ENCODE peak calls at places on chromosome 12, in four cellular contexts. B, F, R and K are unnamed samples.

GRCh38 chr12:52387859-52388258 is 2.4 kb upstream of the KRT84 start:
- DNase-seq in B (no peak), F (no peak), R (no peak), K (no peak)

GRCh38 chr12:79883216-79883615 is 51.7 kb downstream of the PPP1R12A start:
- DNase-seq in B (no peak), F (no peak), R (no peak), K (no peak)

GRCh38 chr12:16093825-16094224 is 182.7 kb downstream of the DERA start:
- DNase-seq in B (no peak), F (no peak), R (no peak), K (no peak)

GRCh38 chr12:13045816-13046215 is 1.6 kb downstream of the FAM234B start:
- DNase-seq in B (no peak), F (no peak), R (no peak), K (no peak)

GRCh38 chr12:99553461-99553860 is 94.1 kb upstream of the GARIN6 start:
- DNase-seq in B (no peak), F (no peak), R (no peak), K (no peak)

GRCh38 chr12:66189476-66189823 is 436 bp downstream of the IRAK3 start:
- DNase-seq in B (peak), F (no peak), R (no peak), K (no peak)

GRCh38 chr12:3097186-3097804 is 20.1 kb downstream of the TSPAN9 start:
- DNase-seq in B (no peak), F (peak), R (no peak), K (no peak)

GRCh38 chr12:124289634-124290600 is 5.0 kb upstream of the RFLNA start:
- DNase-seq in B (no peak), F (no peak), R (no peak), K (no peak)

GRCh38 chr12:64826234-64826633 is 1.8 kb downstream of the TBC1D30 start:
- DNase-seq in B (no peak), F (peak), R (no peak), K (no peak)

GRCh38 chr12:91574391-91574790 is 391.8 kb upstream of the DCN start:
- DNase-seq in B (no peak), F (no peak), R (no peak), K (no peak)

GRCh38 chr12:127548123-127548553 is 718.8 kb upstream of the TMEM132C start:
- DNase-seq in B (no peak), F (no peak), R (no peak), K (no peak)

GRCh38 chr12:122874081-122874480 is 21.8 kb downstream of the VPS37B start:
- DNase-seq in B (no peak), F (peak), R (no peak), K (no peak)

GRCh38 chr12:120126635-120127005 is 10.1 kb upstream of the RAB35 start:
- DNase-seq in B (no peak), F (no peak), R (no peak), K (no peak)

GRCh38 chr12:6950944-6951540 is at the start of gene PTPN6:
- DNase-seq in B (no peak), F (no peak), R (no peak), K (no peak)

GRCh38 chr12:20213851-20214250 is 154.5 kb upstream of the PDE3A start:
- DNase-seq in B (no peak), F (no peak), R (no peak), K (no peak)

GRCh38 chr12:91053951-91054715 is 3.7 kb downstream of the KERA start:
- DNase-seq in B (peak), F (no peak), R (no peak), K (no peak)

GRCh38 chr12:52539024-52539820 is 13.7 kb downstream of the KRT71 start:
- DNase-seq in B (no peak), F (no peak), R (no peak), K (no peak)

GRCh38 chr12:30599631-30600030 is 96.0 kb downstream of the IPO8 start:
- DNase-seq in B (no peak), F (no peak), R (no peak), K (no peak)

GRCh38 chr12:24903305-24904088 is 45.4 kb downstream of the BCAT1 start:
- DNase-seq in B (no peak), F (no peak), R (no peak), K (no peak)

GRCh38 chr12:52050116-52050770 is 999 bp upstream of the NR4A1 start:
- DNase-seq in B (peak), F (peak), R (no peak), K (no peak)

GRCh38 chr12:106588771-106589170 is 6.0 kb downstream of the RFX4 start:
- DNase-seq in B (no peak), F (no peak), R (no peak), K (no peak)

GRCh38 chr12:106585862-106586534 is 3.2 kb downstream of the RFX4 start:
- DNase-seq in B (no peak), F (peak), R (no peak), K (no peak)

GRCh38 chr12:106586535-106586802 is 3.7 kb downstream of the RFX4 start:
- DNase-seq in B (no peak), F (peak), R (no peak), K (no peak)

GRCh38 chr12:106585237-106585834 is 2.5 kb downstream of the RFX4 start:
- DNase-seq in B (no peak), F (peak), R (no peak), K (no peak)

DNA sequence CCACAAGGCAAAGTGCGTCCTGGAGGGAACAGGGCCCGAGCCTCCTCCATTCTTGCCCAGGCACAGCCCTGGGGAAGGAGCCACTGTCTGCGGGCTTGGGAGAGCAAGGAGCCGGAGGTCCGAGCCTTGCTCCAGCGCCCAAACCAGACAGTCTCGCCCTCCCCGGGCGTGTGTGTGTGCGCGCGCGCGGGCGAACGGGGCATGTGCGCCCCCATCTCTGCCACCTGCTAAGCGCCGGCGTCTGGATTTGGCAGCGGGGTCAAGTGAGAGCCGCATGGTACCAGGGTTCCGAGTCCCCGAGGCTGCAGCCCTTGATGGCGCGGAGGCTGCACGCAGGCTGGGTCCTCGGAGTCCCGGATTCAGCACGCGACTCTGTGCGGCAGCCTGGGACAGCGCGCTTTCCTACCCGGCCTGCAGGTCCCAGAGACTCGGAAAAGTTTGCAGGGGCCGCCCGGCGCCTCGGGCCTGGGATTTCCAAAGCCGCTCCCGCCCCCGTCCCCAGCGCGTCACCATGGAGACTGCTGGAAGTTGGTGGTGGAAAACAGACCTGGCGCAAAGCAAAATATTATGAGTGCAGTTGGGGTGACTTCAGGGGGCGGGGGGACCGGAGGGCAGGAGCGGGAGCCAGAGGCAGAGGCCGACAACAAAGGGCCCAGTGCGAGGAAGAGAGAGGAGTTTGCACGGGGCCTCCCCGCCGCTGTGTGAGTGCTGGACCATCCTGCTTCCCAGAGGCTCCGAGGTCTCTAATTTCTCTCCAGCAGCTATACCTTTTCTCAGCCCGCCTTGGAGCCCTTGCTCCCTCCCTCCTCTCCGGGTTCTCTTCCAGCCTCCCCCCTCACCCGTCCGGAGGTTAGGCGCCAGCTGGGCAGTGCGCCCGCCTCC is 4.2 kb downstream of the RFX4 start:
- DNase-seq in B (no peak), F (peak), R (no peak), K (no peak)
- TF ChIP-seq CTCF in B (no peak), F (no peak), R (no peak), K (no peak)

DNA sequence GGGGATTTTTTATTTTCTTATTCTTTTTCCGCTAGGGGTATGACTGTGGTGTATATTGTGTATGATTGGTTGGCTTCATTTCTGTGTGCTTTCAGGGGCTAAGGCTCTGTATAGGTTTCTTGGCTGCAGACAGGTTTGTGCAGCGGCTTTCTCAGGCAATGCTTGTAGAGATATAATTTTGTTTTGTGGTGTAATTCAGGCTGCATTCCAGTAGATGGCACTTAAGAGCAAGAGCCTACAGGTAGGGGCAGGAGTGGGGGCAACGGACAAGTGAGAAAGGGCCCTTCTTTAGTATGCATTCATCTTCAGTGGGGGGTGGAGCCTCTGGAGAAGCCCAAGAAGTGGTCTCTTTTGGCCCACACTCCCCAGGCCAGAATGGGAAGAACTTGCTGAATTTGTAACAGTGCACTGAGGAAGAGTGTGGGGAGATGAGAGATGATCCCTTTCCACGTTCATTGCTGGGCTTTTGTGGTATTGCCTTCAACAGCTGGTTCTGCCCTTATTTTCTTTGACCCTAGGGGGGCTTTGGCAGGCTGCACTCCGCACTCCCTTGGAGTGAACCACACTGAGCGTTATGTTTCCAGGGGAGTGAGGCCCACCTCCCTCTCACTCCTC is 78.6 kb downstream of the IFNG-AS1 start:
- DNase-seq in B (no peak), F (no peak), R (no peak), K (no peak)
- TF ChIP-seq CTCF in B (no peak), F (peak), R (no peak), K (no peak)

GRCh38 chr12:132282031-132282949 is 47.1 kb downstream of the GALNT9 start:
- DNase-seq in B (no peak), F (peak), R (no peak), K (no peak)

GRCh38 chr12:132285311-132285741 is 44.1 kb downstream of the GALNT9 start:
- DNase-seq in B (no peak), F (no peak), R (no peak), K (no peak)

GRCh38 chr12:132284618-132285310 is 44.6 kb downstream of the GALNT9 start:
- DNase-seq in B (no peak), F (peak), R (no peak), K (no peak)

GRCh38 chr12:132282950-132283771 is 46.2 kb downstream of the GALNT9 start:
- DNase-seq in B (no peak), F (peak), R (no peak), K (no peak)

DNA sequence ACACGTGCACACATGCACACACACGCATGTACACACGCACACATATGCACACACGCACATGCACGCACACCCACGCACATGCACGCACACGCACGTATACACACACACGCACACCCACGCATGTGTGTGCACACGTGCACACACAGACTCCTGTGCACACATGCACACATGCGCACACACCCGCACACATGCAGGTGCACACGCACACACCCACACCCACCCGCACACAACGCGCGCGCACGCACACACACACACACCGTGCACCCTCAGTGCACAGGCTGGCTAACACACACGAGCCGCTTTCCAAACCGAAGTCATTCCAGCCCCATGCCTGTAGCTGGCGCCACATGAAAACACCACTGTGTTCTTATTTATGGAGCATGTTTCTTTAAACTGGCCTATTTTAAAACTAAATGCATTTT is 45.3 kb downstream of the GALNT9 start:
- DNase-seq in B (no peak), F (no peak), R (no peak), K (no peak)
- TF ChIP-seq CTCF in B (no peak), F (peak), R (no peak), K (no peak)

DNA sequence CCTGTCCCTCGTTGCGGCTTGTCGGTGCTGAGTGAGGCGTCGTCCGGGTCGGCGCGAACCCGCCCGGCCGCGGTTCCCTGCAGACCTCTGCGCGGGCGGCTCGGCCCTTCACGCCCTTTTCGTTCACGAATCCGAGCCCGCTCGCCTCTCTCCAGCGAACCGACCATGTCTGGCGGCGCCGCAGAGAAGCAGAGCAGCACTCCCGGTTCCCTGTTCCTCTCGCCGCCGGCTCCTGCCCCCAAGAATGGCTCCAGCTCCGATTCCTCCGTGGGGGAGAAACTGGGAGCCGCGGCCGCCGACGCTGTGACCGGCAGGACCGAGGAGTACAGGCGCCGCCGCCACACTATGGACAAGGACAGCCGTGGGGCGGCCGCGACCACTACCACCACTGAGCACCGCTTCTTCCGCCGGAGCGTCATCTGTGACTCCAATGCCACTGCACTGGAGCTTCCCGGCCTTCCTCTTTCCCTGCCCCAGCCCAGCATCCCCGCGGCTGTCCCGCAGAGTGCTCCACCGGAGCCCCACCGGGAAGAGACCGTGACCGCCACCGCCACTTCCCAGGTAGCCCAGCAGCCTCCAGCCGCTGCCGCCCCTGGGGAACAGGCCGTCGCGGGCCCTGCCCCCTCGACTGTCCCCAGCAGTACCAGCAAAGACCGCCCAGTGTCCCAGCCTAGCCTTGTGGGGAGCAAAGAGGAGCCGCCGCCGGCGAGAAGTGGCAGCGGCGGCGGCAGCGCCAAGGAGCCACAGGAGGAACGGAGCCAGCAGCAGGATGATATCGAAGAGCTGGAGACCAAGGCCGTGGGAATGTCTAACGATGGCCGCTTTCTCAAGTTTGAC is 1.2 kb downstream of the WNK1 start:
- DNase-seq in B (peak), F (peak), R (peak), K (no peak)
- TF ChIP-seq CTCF in B (no peak), F (no peak), R (no peak), K (no peak)

GRCh38 chr12:57637364-57637763 is 4.4 kb upstream of the B4GALNT1 start:
- DNase-seq in B (no peak), F (no peak), R (no peak), K (no peak)
- TF ChIP-seq CTCF in B (no peak), F (no peak), R (no peak), K (no peak)